ENCODE peak calls at places on chromosomes 2 and 18, in ten cellular contexts. R is transverse colon, H is HCT116, W is tibial nerve, F is spleen, N is Peyer's patch, P is sigmoid colon, L is H54, M is adrenal gland, A is A549. Y is an unnamed sample.

GRCh38 chr2:158100411-158100810 is 1.3 kb upstream of the UPP2 start:
- DNase-seq in R (no peak), H (no peak), W (no peak), F (no peak), N (no peak), P (no peak), L (no peak), M (no peak), A (no peak), Y (no peak)

GRCh38 chr18:13260114-13260926 is 41.8 kb downstream of the LDLRAD4 start:
- DNase-seq in R (no peak), H (no peak), W (peak), F (peak), N (no peak), P (no peak), L (no peak), M (peak), A (no peak), Y (peak)

GRCh38 chr2:17303054-17303453 is 215.2 kb downstream of the RAD51AP2 start:
- DNase-seq in R (no peak), H (no peak), W (no peak), F (no peak), N (no peak), P (no peak), L (no peak), M (no peak), A (no peak), Y (no peak)

GRCh38 chr18:13527730-13528129 is 198.6 kb downstream of the FAM210A start:
- DNase-seq in R (no peak), H (no peak), W (no peak), F (no peak), N (no peak), P (peak), L (no peak), M (peak), A (no peak), Y (no peak)

GRCh38 chr2:95073856-95074662 is 47.5 kb downstream of the MRPS5 start:
- DNase-seq in R (no peak), H (no peak), W (no peak), F (no peak), N (no peak), P (no peak), L (no peak), M (no peak), A (no peak), Y (no peak)

GRCh38 chr18:40866013-40866644 is 1088.9 kb upstream of the PIK3C3 start:
- DNase-seq in R (no peak), H (no peak), W (no peak), F (no peak), N (no peak), P (no peak), L (no peak), M (no peak), A (no peak), Y (peak)

GRCh38 chr2:96144481-96145027 is 686 bp downstream of the DUSP2 start:
- DNase-seq in R (peak), H (no peak), W (no peak), F (peak), N (no peak), P (peak), L (no peak), M (peak), A (no peak), Y (no peak)

GRCh38 chr2:236674238-236674637 is 104.6 kb downstream of the ACKR3 start:
- DNase-seq in R (no peak), H (no peak), W (no peak), F (no peak), N (no peak), P (no peak), L (no peak), M (no peak), A (no peak), Y (no peak)

GRCh38 chr2:23037596-23037995 is 347.4 kb upstream of the KLHL29 start:
- DNase-seq in R (no peak), H (no peak), W (no peak), F (no peak), N (no peak), P (no peak), L (no peak), M (no peak), A (no peak), Y (no peak)

GRCh38 chr2:31558401-31559295 is 22.1 kb downstream of the SRD5A2 start:
- DNase-seq in R (no peak), H (no peak), W (no peak), F (no peak), N (no peak), P (no peak), L (no peak), M (no peak), A (no peak), Y (no peak)

GRCh38 chr2:15142069-15142689 is 419.0 kb downstream of the NBAS start:
- DNase-seq in R (peak), H (no peak), W (no peak), F (peak), N (no peak), P (no peak), L (no peak), M (no peak), A (no peak), Y (no peak)

GRCh38 chr2:234488913-234489451 is 7.9 kb downstream of the ARL4C start:
- DNase-seq in R (peak), H (no peak), W (no peak), F (peak), N (no peak), P (peak), L (no peak), M (no peak), A (no peak), Y (no peak)

GRCh38 chr2:45826889-45827635 is 175.6 kb downstream of the PRKCE start:
- DNase-seq in R (peak), H (no peak), W (no peak), F (no peak), N (no peak), P (peak), L (peak), M (peak), A (no peak), Y (peak)

GRCh38 chr18:54316071-54316820 is 41.4 kb downstream of the STARD6 start:
- DNase-seq in R (no peak), H (no peak), W (no peak), F (no peak), N (no peak), P (no peak), L (no peak), M (no peak), A (no peak), Y (no peak)

GRCh38 chr18:3703732-3704176 is 253.8 kb downstream of the TGIF1 start:
- DNase-seq in R (peak), H (peak), W (peak), F (no peak), N (peak), P (no peak), L (peak), M (peak), A (peak), Y (peak)

GRCh38 chr2:105072039-105072438 is 34.2 kb downstream of the MRPS9 start:
- DNase-seq in R (no peak), H (no peak), W (no peak), F (no peak), N (no peak), P (no peak), L (no peak), M (no peak), A (no peak), Y (no peak)

GRCh38 chr18:54780285-54780861 is 47.9 kb upstream of the RAB27B start:
- DNase-seq in R (no peak), H (no peak), W (no peak), F (no peak), N (no peak), P (no peak), L (no peak), M (no peak), A (no peak), Y (no peak)

GRCh38 chr2:27720004-27720551 is 51.4 kb upstream of the MRPL33 start:
- DNase-seq in R (no peak), H (peak), W (no peak), F (no peak), N (no peak), P (no peak), L (peak), M (peak), A (peak), Y (no peak)

GRCh38 chr2:52862801-52863200 is 904.8 kb upstream of the CHAC2 start:
- DNase-seq in R (no peak), H (peak), W (no peak), F (no peak), N (no peak), P (no peak), L (no peak), M (no peak), A (no peak), Y (no peak)

GRCh38 chr2:170770008-170770303 is 222 bp upstream of the ERICH2 start:
- DNase-seq in R (no peak), H (no peak), W (no peak), F (no peak), N (no peak), P (no peak), L (no peak), M (no peak), A (no peak), Y (no peak)
- TF ChIP-seq POLR2A in R (no peak), H (no peak), W (no peak), F (no peak), N (no peak), P (no peak), L (no peak), M (no peak), A (no peak), Y (no peak)

GRCh38 chr2:176136375-176137248 is 7.1 kb downstream of the HOXD8 start:
- DNase-seq in R (peak), H (no peak), W (no peak), F (peak), N (peak), P (peak), L (peak), M (peak), A (no peak), Y (no peak)
- TF ChIP-seq POLR2A in R (no peak), H (no peak), W (peak), F (no peak), N (no peak), P (no peak), L (no peak), M (peak), A (peak), Y (no peak)

GRCh38 chr2:20264629-20265028 is 39.7 kb upstream of the SDC1 start:
- DNase-seq in R (no peak), H (no peak), W (no peak), F (no peak), N (no peak), P (no peak), L (no peak), M (no peak), A (no peak), Y (no peak)

GRCh38 chr2:20273045-20273444 is 48.1 kb upstream of the SDC1 start:
- DNase-seq in R (no peak), H (no peak), W (no peak), F (no peak), N (no peak), P (no peak), L (no peak), M (no peak), A (no peak), Y (no peak)

DNA sequence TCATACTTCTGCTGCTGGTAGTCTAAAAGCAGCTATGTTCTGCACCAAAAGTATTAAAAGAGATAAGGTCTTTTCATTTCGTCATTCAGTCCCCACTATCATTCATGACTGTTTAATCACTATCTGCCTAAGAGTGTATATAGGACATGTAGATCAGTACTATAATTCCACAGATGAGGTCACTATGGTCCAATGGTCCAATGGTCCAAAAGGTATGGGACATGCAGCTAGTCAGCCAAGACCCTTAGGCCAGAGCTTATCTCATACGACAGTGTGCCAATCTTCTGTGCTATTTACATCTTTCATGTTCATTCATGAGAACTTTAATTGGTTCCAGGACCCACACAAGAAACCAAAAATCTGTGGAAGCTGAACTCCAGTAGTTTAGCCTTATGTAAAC is 42.6 kb upstream of the SDC1 start:
- DNase-seq in R (no peak), H (no peak), W (no peak), F (no peak), N (no peak), P (no peak), L (no peak), M (no peak), A (no peak), Y (no peak)
- TF ChIP-seq POLR2A in R (no peak), H (no peak), W (no peak), F (no peak), N (no peak), P (no peak), L (no peak), M (no peak), A (no peak), Y (no peak)

DNA sequence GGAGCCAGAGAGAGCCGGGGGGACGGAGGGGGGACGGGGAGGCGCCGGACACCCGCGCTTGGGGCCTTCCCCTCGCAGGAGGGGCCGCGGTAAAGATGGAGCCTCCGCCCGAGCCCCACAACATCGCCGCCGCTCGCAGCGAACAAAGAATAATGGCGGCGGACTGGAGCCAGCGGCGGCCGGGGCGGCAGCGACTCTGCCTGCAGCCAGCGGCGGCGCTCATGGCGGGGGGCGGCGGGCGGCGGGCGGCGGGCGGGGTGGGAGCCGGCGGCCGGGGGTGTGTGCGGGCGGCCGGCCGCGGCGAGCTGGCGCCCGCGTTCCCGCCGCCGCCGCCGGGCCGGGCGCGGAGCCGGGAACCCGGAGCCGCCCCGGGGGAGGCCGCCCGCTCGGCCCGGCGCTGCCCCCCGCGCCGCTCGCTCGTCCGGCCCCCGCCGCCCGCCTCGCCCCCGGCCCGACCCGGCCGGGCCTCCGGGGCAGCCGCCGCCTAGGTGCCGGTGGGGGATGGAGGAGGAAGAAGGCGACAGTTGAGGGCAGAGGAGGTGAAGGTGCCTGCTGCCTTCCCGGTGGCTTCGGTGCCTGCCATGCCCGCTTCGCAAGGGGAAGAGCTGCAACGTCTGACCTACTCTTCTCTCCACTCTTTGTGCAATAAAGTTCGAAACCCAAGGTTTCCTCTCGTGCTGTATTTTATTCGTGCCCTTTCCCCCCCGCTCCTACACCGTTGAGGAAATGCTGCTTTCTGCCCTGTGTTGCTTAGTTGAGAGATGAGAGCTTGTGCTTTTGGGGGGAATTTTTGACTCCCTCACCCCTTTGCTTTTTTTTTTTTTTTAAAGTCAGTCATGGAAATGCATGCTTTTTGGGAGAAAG is 630 bp downstream of the CREB1 start:
- DNase-seq in R (peak), H (no peak), W (no peak), F (peak), N (peak), P (peak), L (peak), M (peak), A (peak), Y (peak)
- TF ChIP-seq POLR2A in R (peak), H (no peak), W (peak), F (peak), N (no peak), P (peak), L (no peak), M (peak), A (no peak), Y (no peak)

DNA sequence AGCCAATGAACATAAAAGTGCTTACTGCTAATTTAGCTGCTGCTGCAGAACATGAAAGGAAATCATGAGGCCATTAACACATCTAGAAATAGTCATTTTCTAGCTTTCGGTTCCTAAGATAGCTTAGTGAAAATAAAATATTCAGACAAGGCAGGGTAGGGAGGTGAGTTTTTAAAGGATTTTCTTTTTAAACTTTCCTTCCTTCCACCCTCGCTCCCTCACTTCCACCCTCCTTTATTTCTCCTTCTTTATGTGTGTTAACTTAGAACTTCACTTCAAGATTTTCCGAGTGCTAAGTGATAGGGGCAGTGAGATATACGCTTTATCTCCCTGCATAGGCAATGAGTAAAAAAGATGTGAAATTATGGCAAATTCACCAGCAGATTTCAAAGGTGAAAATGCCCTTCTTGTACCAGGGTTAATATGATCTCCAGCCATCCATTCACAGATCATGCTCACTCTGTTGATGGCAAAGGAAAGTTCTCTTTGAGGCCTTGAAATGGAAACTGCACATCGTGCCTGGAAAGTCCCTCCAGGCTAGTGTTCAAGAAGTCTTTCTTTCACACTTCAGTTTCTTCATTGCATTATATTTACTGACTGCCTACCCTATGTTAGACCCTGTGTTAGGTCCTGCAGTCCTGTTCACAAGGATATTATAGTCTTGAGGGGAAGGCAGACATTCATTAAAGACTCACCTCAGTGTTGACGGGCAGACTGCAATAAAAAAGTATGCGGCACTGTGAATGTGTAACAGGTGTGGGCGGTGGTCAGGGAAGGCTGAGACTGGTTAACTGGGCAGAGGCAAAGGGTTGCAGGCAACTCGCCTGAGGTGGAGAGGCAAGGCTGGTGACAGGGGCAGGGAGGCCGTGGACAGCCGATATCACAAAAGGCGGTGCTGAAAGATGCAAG is 200.8 kb downstream of the PLCL1 start:
- DNase-seq in R (peak), H (no peak), W (no peak), F (no peak), N (no peak), P (no peak), L (no peak), M (no peak), A (no peak), Y (no peak)
- TF ChIP-seq POLR2A in R (no peak), H (no peak), W (no peak), F (no peak), N (no peak), P (no peak), L (no peak), M (no peak), A (no peak), Y (no peak)